ENCODE peak calls at places on chromosomes 4 and X, in four cellular contexts. O is left lung, E is ascending aorta, S is IMR-90. A is an unnamed sample.

GRCh38 chr4:54708339-54709279 is 50.9 kb downstream of the KIT start:
- DNase-seq in O (no peak), E (no peak), S (no peak), A (no peak)

GRCh38 chr4:70632028-70632427 is 3.5 kb downstream of the ENAM start:
- DNase-seq in O (no peak), E (no peak), S (peak), A (no peak)

GRCh38 chr4:179095585-179096228 is 1653.5 kb upstream of the AGA start:
- DNase-seq in O (no peak), E (no peak), S (peak), A (no peak)

GRCh38 chrX:142089193-142089592 is 115.9 kb downstream of the MAGEC2 start:
- DNase-seq in O (no peak), E (no peak), S (peak), A (no peak)

GRCh38 chr4:174540175-174540574 is 17.9 kb upstream of the HPGD start:
- DNase-seq in O (no peak), E (no peak), S (no peak), A (no peak)

GRCh38 chrX:136780241-136780640 is 491 bp downstream of the ARHGEF6 start:
- DNase-seq in O (no peak), E (no peak), S (no peak), A (no peak)

GRCh38 chr4:177511611-177512010 is 69.4 kb upstream of the AGA start:
- DNase-seq in O (no peak), E (no peak), S (no peak), A (no peak)

GRCh38 chr4:121551271-121551670 is 145.5 kb downstream of the ANXA5 start:
- DNase-seq in O (no peak), E (no peak), S (no peak), A (no peak)

GRCh38 chrX:133402042-133402453 is 13.2 kb downstream of the GPC4 start:
- DNase-seq in O (no peak), E (no peak), S (peak), A (no peak)

GRCh38 chrX:69128573-69128972 is 36.7 kb downstream of the PJA1 start:
- DNase-seq in O (no peak), E (no peak), S (no peak), A (no peak)

GRCh38 chr4:98659106-98659592 is 738 bp upstream of the TSPAN5 start:
- DNase-seq in O (no peak), E (no peak), S (peak), A (no peak)

GRCh38 chr4:38128478-38129451 is 168.6 kb downstream of the PTTG2 start:
- DNase-seq in O (no peak), E (peak), S (peak), A (no peak)

GRCh38 chrX:68133181-68133580 is 300.1 kb downstream of the OPHN1 start:
- DNase-seq in O (no peak), E (no peak), S (no peak), A (no peak)

GRCh38 chr4:8414377-8414776 is 26.1 kb downstream of the ACOX3 start:
- DNase-seq in O (no peak), E (no peak), S (no peak), A (no peak)

GRCh38 chr4:117768610-117769009 is 265.7 kb upstream of the NDST3 start:
- DNase-seq in O (no peak), E (no peak), S (no peak), A (no peak)

GRCh38 chrX:14362731-14363130 is 166.6 kb upstream of the GLRA2 start:
- DNase-seq in O (no peak), E (no peak), S (no peak), A (no peak)

GRCh38 chr4:187424636-187425035 is 570.9 kb upstream of the ZFP42 start:
- DNase-seq in O (no peak), E (no peak), S (no peak), A (no peak)

GRCh38 chrX:114798902-114799301 is 215.0 kb downstream of the HTR2C start:
- DNase-seq in O (no peak), E (no peak), S (no peak), A (no peak)

GRCh38 chrX:139826065-139827044 is 106.5 kb downstream of the ATP11C start:
- DNase-seq in O (no peak), E (no peak), S (peak), A (no peak)

GRCh38 chr4:84498203-84499026 is 677 bp downstream of the NKX6-1 start:
- DNase-seq in O (no peak), E (no peak), S (peak), A (no peak)

GRCh38 chrX:83278988-83279387 is 229.1 kb upstream of the POU3F4 start:
- DNase-seq in O (no peak), E (no peak), S (no peak), A (no peak)

GRCh38 chrX:30910124-30910860 is 21.2 kb upstream of the TAB3 start:
- DNase-seq in O (no peak), E (no peak), S (peak), A (no peak)

GRCh38 chrX:3771756-3772155 is 58.3 kb upstream of the PRKX start:
- DNase-seq in O (no peak), E (no peak), S (no peak), A (no peak)

GRCh38 chr4:40672528-40673522 is 43.2 kb upstream of the RBM47 start:
- DNase-seq in O (peak), E (no peak), S (peak), A (no peak)

GRCh38 chrX:25810202-25810601 is 327.9 kb upstream of the MAGEB18 start:
- DNase-seq in O (no peak), E (no peak), S (peak), A (no peak)

GRCh38 chr4:127165971-127166370 is 466.8 kb upstream of the INTU start:
- DNase-seq in O (no peak), E (no peak), S (peak), A (no peak)

GRCh38 chrX:24482823-24483410 is 17.8 kb downstream of the PDK3 start:
- DNase-seq in O (no peak), E (no peak), S (no peak), A (no peak)

DNA sequence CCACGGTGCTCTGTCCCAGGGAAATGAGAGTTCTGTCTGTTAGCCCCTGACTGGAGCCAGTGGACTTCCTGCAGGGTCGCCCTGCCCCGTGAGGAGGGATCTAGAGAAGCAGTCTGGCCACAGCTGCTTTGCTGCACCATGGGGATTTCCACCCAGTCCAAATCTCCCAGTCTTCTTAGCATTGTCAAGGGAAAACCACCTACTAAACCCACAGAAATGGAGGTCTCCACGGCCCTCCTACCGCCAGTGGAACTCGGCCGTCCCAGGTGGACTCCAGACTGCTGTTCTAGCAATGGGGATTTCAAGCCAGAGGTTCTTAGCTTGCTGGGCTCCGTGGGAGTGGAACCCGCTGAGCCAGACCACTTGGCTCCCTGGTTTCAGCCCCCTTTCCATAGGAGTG is 133.3 kb upstream of the PCDH7 start:
- DNase-seq in O (no peak), E (no peak), S (no peak), A (no peak)
- TF ChIP-seq CTCF in O (no peak), E (no peak), S (no peak), A (no peak)

GRCh38 chr4:13248621-13249298 is 235.4 kb downstream of the RAB28 start:
- DNase-seq in O (no peak), E (no peak), S (peak), A (no peak)
- TF ChIP-seq CTCF in O (no peak), E (no peak), S (no peak), A (no peak)

GRCh38 chrX:43557792-43558191 is 98.3 kb upstream of the MAOA start:
- DNase-seq in O (peak), E (no peak), S (peak), A (peak)
- TF ChIP-seq CTCF in O (peak), E (peak), S (peak), A (peak)

DNA sequence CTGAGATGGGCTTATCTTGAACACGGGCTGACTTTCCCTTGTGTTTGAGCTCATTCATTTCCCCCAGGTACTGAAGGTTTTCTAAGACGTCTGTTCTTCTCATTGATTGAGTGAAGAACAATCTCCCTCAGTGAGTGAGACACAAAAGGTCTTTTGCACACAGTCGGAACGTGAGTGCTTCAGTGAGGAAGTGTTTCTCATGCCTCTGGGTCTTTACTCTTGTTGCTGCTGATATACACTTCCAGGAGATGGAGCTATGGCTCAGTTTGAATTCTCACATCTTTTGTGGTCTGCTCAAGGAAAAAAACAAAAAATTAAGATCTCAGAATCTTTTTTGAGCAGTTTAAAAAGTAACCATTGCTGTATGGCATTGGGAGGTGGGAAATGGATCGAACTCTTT is 981.9 kb upstream of the TENM3 start:
- DNase-seq in O (no peak), E (no peak), S (peak), A (no peak)
- TF ChIP-seq CTCF in O (no peak), E (no peak), S (peak), A (no peak)

GRCh38 chrX:22273714-22274317 is 1.1 kb downstream of the CBLL2 start:
- DNase-seq in O (no peak), E (no peak), S (no peak), A (no peak)

GRCh38 chrX:22276781-22277180 is 4.1 kb downstream of the CBLL2 start:
- DNase-seq in O (no peak), E (no peak), S (peak), A (no peak)

GRCh38 chrX:22272613-22273012 is at the start of gene CBLL2:
- DNase-seq in O (no peak), E (no peak), S (no peak), A (no peak)

DNA sequence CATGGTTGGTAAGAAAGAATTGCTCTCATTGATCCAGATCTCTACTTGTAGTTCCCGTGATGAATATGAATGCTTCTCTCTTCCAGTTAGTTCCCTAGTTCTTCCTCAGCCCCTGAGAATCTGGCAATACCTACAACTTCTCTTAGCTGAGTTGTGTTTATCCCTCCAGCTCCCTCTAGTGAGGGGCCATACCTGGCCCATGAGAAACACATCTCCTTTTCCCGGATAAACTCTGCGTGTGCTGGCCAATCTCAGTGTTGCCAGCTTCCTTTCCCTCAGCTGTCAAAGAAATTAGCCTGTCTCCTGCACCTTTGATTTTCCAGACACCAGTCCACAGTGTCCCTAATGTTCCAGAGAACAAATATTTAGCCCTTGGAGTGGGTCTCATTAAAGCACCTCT is 5.7 kb downstream of the CBLL2 start:
- DNase-seq in O (no peak), E (no peak), S (no peak), A (no peak)
- TF ChIP-seq CTCF in O (no peak), E (no peak), S (no peak), A (no peak)

A was measured in breast epithelium.